ENCODE peak calls at places on chromosomes 6 and 20, in seven cellular contexts. One of them, this sample, is unnamed.

GRCh38 chr6:138817799-138818198 is 21.9 kb downstream of the ECT2L start:
- DNase-seq in mammary epithelial cell: peak; percentile 100
- DNase-seq in PC-3: peak; percentile 98
- DNase-seq in neural progenitor cell: peak; percentile 71
- DNase-seq in hepatocyte: peak; percentile 88
- DNase-seq in HCT116: peak; percentile 99
- DNase-seq in GM23248: peak; percentile 88
- DNase-seq in this sample: no peak

GRCh38 chr6:46606318-46606717 is 46.3 kb downstream of the CYP39A1 start:
- DNase-seq in HCT116: no peak
- DNase-seq in mammary epithelial cell: no peak
- DNase-seq in neural progenitor cell: no peak
- DNase-seq in GM23248: no peak
- DNase-seq in hepatocyte: no peak
- DNase-seq in PC-3: peak; percentile 5
- DNase-seq in this sample: no peak

GRCh38 chr20:44911264-44911921 is 1.5 kb downstream of the PABPC1L start:
- DNase-seq in neural progenitor cell: peak; percentile 88
- DNase-seq in hepatocyte: peak; percentile 83
- DNase-seq in HCT116: peak; percentile 69
- DNase-seq in PC-3: peak; percentile 92
- DNase-seq in mammary epithelial cell: peak; percentile 38
- DNase-seq in GM23248: peak; percentile 31
- DNase-seq in this sample: peak; percentile 45

GRCh38 chr6:26475823-26476729 is 18.3 kb downstream of the BTN2A1 start:
- DNase-seq in GM23248: peak; percentile 53
- DNase-seq in hepatocyte: no peak
- DNase-seq in mammary epithelial cell: no peak
- DNase-seq in PC-3: peak; percentile 59
- DNase-seq in neural progenitor cell: peak; percentile 9
- DNase-seq in HCT116: no peak
- DNase-seq in this sample: peak; percentile 11

GRCh38 chr6:73579389-73579788 is 58.6 kb upstream of the EEF1A1 start:
- DNase-seq in GM23248: no peak
- DNase-seq in hepatocyte: no peak
- DNase-seq in neural progenitor cell: no peak
- DNase-seq in PC-3: peak; percentile 38
- DNase-seq in HCT116: no peak
- DNase-seq in mammary epithelial cell: no peak
- DNase-seq in this sample: no peak

GRCh38 chr6:101608724-101609123 is 215.2 kb downstream of the GRIK2 start:
- DNase-seq in PC-3: no peak
- DNase-seq in HCT116: no peak
- DNase-seq in GM23248: no peak
- DNase-seq in hepatocyte: no peak
- DNase-seq in neural progenitor cell: no peak
- DNase-seq in mammary epithelial cell: no peak
- DNase-seq in this sample: no peak

GRCh38 chr6:143514996-143515760 is 3.7 kb upstream of the FUCA2 start:
- DNase-seq in HCT116: no peak
- DNase-seq in PC-3: no peak
- DNase-seq in hepatocyte: no peak
- DNase-seq in mammary epithelial cell: no peak
- DNase-seq in neural progenitor cell: no peak
- DNase-seq in GM23248: peak; percentile 67
- DNase-seq in this sample: no peak

GRCh38 chr6:8387942-8388437 is 47.4 kb downstream of the SLC35B3 start:
- DNase-seq in neural progenitor cell: no peak
- DNase-seq in HCT116: no peak
- DNase-seq in GM23248: no peak
- DNase-seq in mammary epithelial cell: no peak
- DNase-seq in PC-3: no peak
- DNase-seq in hepatocyte: no peak
- DNase-seq in this sample: no peak

GRCh38 chr20:32522525-32522774 is 62.7 kb downstream of the NOL4L start:
- DNase-seq in GM23248: no peak
- DNase-seq in hepatocyte: no peak
- DNase-seq in mammary epithelial cell: no peak
- DNase-seq in HCT116: no peak
- DNase-seq in PC-3: no peak
- DNase-seq in neural progenitor cell: no peak
- DNase-seq in this sample: no peak

GRCh38 chr20:3189561-3190131 is 14.8 kb downstream of the DDRGK1 start:
- DNase-seq in PC-3: no peak
- DNase-seq in HCT116: no peak
- DNase-seq in GM23248: no peak
- DNase-seq in neural progenitor cell: no peak
- DNase-seq in mammary epithelial cell: no peak
- DNase-seq in hepatocyte: no peak
- DNase-seq in this sample: no peak

GRCh38 chr6:143999406-143999805 is 8.7 kb downstream of the PLAGL1 start:
- DNase-seq in hepatocyte: no peak
- DNase-seq in HCT116: no peak
- DNase-seq in mammary epithelial cell: peak; percentile 17
- DNase-seq in PC-3: peak; percentile 8
- DNase-seq in GM23248: peak; percentile 79
- DNase-seq in neural progenitor cell: no peak
- DNase-seq in this sample: no peak

GRCh38 chr6:5766260-5766659 is 240.5 kb downstream of the NRN1 start:
- DNase-seq in GM23248: peak; percentile 18
- DNase-seq in neural progenitor cell: no peak
- DNase-seq in HCT116: no peak
- DNase-seq in hepatocyte: no peak
- DNase-seq in PC-3: no peak
- DNase-seq in mammary epithelial cell: no peak
- DNase-seq in this sample: peak; percentile 63

GRCh38 chr20:50683570-50683969 is 7.8 kb downstream of the RIPOR3 start:
- DNase-seq in hepatocyte: no peak
- DNase-seq in neural progenitor cell: no peak
- DNase-seq in mammary epithelial cell: no peak
- DNase-seq in HCT116: no peak
- DNase-seq in GM23248: no peak
- DNase-seq in PC-3: no peak
- DNase-seq in this sample: no peak

GRCh38 chr6:90294614-90294988 is 2.0 kb downstream of the BACH2 start:
- DNase-seq in neural progenitor cell: peak; percentile 63
- DNase-seq in HCT116: no peak
- DNase-seq in PC-3: no peak
- DNase-seq in hepatocyte: no peak
- DNase-seq in GM23248: peak; percentile 15
- DNase-seq in mammary epithelial cell: no peak
- DNase-seq in this sample: peak; percentile 22
- TF ChIP-seq EZH2 in neural progenitor cell: no peak
- TF ChIP-seq EZH2 in HCT116: no peak
- TF ChIP-seq EZH2 in PC-3: no peak
- TF ChIP-seq EZH2 in hepatocyte: no peak
- TF ChIP-seq EZH2 in GM23248: no peak
- TF ChIP-seq EZH2 in mammary epithelial cell: no peak
- TF ChIP-seq EZH2 in this sample: no peak

DNA sequence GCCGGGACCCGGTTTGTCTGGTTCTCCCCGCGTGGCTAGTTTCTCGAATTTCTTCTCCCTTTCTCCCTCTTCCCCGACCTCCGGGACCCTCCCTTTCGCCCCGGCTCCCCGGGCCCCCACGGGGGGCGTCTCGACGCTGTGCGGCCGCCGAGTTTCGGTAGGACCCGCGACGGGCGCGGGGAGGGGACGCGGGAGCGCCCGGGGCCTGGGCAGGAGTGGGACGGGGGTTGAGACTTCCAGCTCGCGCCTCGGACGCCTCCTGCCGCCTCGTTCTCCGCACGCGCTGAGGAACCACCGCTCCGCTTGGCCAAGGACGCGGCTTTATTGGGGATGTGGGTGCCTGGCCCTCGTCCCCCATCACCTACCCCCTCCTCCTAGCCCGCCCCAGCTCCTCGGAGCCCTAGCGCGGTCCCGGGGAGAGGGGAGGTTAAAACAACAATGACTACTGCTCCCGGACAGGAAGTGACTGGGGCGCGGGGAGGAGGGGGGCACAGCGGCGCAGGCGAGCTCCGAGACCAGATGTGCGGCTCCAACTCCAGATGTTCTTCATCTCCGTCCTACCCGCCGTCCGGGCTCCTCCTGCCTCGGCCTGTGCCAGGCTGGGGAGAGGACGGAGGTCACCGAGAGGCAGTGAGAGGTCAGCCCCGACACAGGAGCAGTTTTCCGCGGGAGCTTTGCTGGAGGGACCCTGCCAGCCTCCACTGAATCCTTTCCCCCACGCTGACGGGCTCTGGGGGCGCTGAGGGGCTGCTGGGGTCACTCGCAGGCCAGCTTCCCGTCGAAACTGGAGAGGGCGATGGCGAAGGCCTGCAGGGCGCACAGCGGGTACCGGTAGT is 910 bp upstream of the TEAD3 start:
- DNase-seq in hepatocyte: peak; percentile 78
- DNase-seq in GM23248: peak; percentile 78
- DNase-seq in PC-3: no peak
- DNase-seq in HCT116: no peak
- DNase-seq in neural progenitor cell: peak; percentile 67
- DNase-seq in mammary epithelial cell: peak; percentile 58
- DNase-seq in this sample: peak; percentile 51
- TF ChIP-seq EZH2 in hepatocyte: no peak
- TF ChIP-seq EZH2 in GM23248: no peak
- TF ChIP-seq EZH2 in PC-3: no peak
- TF ChIP-seq EZH2 in HCT116: no peak
- TF ChIP-seq EZH2 in neural progenitor cell: no peak
- TF ChIP-seq EZH2 in mammary epithelial cell: no peak
- TF ChIP-seq EZH2 in this sample: no peak

GRCh38 chr20:23048283-23049200 is 930 bp downstream of the THBD start:
- DNase-seq in PC-3: peak; percentile 55
- DNase-seq in mammary epithelial cell: peak; percentile 39
- DNase-seq in HCT116: no peak
- DNase-seq in neural progenitor cell: peak; percentile 78
- DNase-seq in hepatocyte: peak; percentile 76
- DNase-seq in GM23248: peak; percentile 78
- DNase-seq in this sample: peak; percentile 11
- TF ChIP-seq EZH2 in PC-3: no peak
- TF ChIP-seq EZH2 in mammary epithelial cell: no peak
- TF ChIP-seq EZH2 in HCT116: no peak
- TF ChIP-seq EZH2 in neural progenitor cell: peak; percentile 90
- TF ChIP-seq EZH2 in hepatocyte: no peak
- TF ChIP-seq EZH2 in GM23248: no peak
- TF ChIP-seq EZH2 in this sample: no peak

GRCh38 chr6:28775405-28776129 is 148.2 kb downstream of the TRIM27 start:
- DNase-seq in HCT116: no peak
- DNase-seq in hepatocyte: no peak
- DNase-seq in neural progenitor cell: peak; percentile 46
- DNase-seq in PC-3: no peak
- DNase-seq in mammary epithelial cell: no peak
- DNase-seq in GM23248: no peak
- DNase-seq in this sample: no peak
- TF ChIP-seq EZH2 in HCT116: no peak
- TF ChIP-seq EZH2 in hepatocyte: no peak
- TF ChIP-seq EZH2 in neural progenitor cell: peak; percentile 76
- TF ChIP-seq EZH2 in PC-3: no peak
- TF ChIP-seq EZH2 in mammary epithelial cell: peak; percentile 7
- TF ChIP-seq EZH2 in GM23248: no peak
- TF ChIP-seq EZH2 in this sample: no peak

GRCh38 chr6:98843274-98844243 is 9.2 kb downstream of the POU3F2 start:
- DNase-seq in hepatocyte: no peak
- DNase-seq in mammary epithelial cell: no peak
- DNase-seq in PC-3: no peak
- DNase-seq in HCT116: no peak
- DNase-seq in GM23248: no peak
- DNase-seq in neural progenitor cell: peak; percentile 70
- DNase-seq in this sample: no peak
- TF ChIP-seq EZH2 in hepatocyte: peak; percentile 100
- TF ChIP-seq EZH2 in mammary epithelial cell: peak; percentile 41
- TF ChIP-seq EZH2 in PC-3: no peak
- TF ChIP-seq EZH2 in HCT116: no peak
- TF ChIP-seq EZH2 in GM23248: no peak
- TF ChIP-seq EZH2 in neural progenitor cell: peak; percentile 72
- TF ChIP-seq EZH2 in this sample: no peak

This sample was measured in A673.